ENCODE peak calls at places on chromosomes 6 and 20, in eight cellular contexts. Q, U, F, M, R, A, O and T are unnamed samples.

GRCh38 chr6:166301611-166302529 is 6.3 kb downstream of the PRR18 start:
- DNase-seq in Q (no peak), U (no peak), F (no peak), M (no peak), R (no peak), A (no peak), O (no peak), T (no peak)

GRCh38 chr20:25005220-25005619 is 12.7 kb upstream of the APMAP start:
- DNase-seq in Q (no peak), U (no peak), F (no peak), M (peak; percentile 8), R (no peak), A (peak; percentile 4), O (peak; percentile 21), T (peak; percentile 42)

GRCh38 chr6:112183271-112183671 is 71.1 kb downstream of the LAMA4 start:
- DNase-seq in Q (no peak), U (no peak), F (no peak), M (no peak), R (no peak), A (peak; percentile 70), O (no peak), T (no peak)

GRCh38 chr6:9657994-9658393 is 756.9 kb downstream of the TFAP2A start:
- DNase-seq in Q (no peak), U (no peak), F (no peak), M (no peak), R (no peak), A (peak; percentile 81), O (peak; percentile 1), T (no peak)

GRCh38 chr6:146914563-146915483 is 289.4 kb upstream of the STXBP5 start:
- DNase-seq in Q (peak; percentile 64), U (peak; percentile 80), F (no peak), M (no peak), R (peak; percentile 8), A (peak; percentile 96), O (peak; percentile 82), T (no peak)

GRCh38 chr6:48213076-48213788 is 102.2 kb upstream of the PTCHD4 start:
- DNase-seq in Q (no peak), U (no peak), F (no peak), M (no peak), R (no peak), A (no peak), O (no peak), T (no peak)

GRCh38 chr20:24001901-24002405 is 13.4 kb upstream of the GGTLC1 start:
- DNase-seq in Q (no peak), U (no peak), F (no peak), M (no peak), R (no peak), A (no peak), O (no peak), T (no peak)

GRCh38 chr6:46392294-46392693 is 99.0 kb downstream of the RCAN2 start:
- DNase-seq in Q (no peak), U (no peak), F (no peak), M (no peak), R (no peak), A (no peak), O (no peak), T (no peak)

GRCh38 chr6:136249336-136249735 is 775 bp downstream of the MTFR2 start:
- DNase-seq in Q (no peak), U (no peak), F (no peak), M (no peak), R (no peak), A (peak; percentile 56), O (no peak), T (no peak)

GRCh38 chr6:48136856-48137255 is 25.9 kb upstream of the PTCHD4 start:
- DNase-seq in Q (no peak), U (no peak), F (no peak), M (no peak), R (no peak), A (no peak), O (no peak), T (no peak)

GRCh38 chr6:101085327-101085726 is 204.2 kb upstream of the ASCC3 start:
- DNase-seq in Q (no peak), U (no peak), F (no peak), M (no peak), R (no peak), A (no peak), O (no peak), T (no peak)

GRCh38 chr6:31053873-31054272 is 43.6 kb downstream of the MUC22 start:
- DNase-seq in Q (no peak), U (no peak), F (no peak), M (no peak), R (peak; percentile 11), A (no peak), O (no peak), T (no peak)

GRCh38 chr20:1895674-1896496 is 678 bp downstream of the SIRPA start:
- DNase-seq in Q (peak; percentile 79), U (peak; percentile 51), F (no peak), M (peak; percentile 55), R (no peak), A (no peak), O (no peak), T (no peak)

GRCh38 chr6:39189915-39190544 is 39.2 kb downstream of the KCNK5 start:
- DNase-seq in Q (peak; percentile 62), U (peak; percentile 51), F (peak; percentile 63), M (no peak), R (no peak), A (peak; percentile 3), O (peak; percentile 49), T (no peak)

GRCh38 chr20:46119028-46119546 is 973 bp downstream of the CD40 start:
- DNase-seq in Q (no peak), U (no peak), F (peak; percentile 65), M (peak; percentile 53), R (no peak), A (no peak), O (no peak), T (no peak)

GRCh38 chr6:81937296-81937937 is 184.9 kb upstream of the TENT5A start:
- DNase-seq in Q (no peak), U (no peak), F (no peak), M (no peak), R (no peak), A (peak; percentile 66), O (no peak), T (no peak)

GRCh38 chr20:15205023-15205422 is 867.6 kb upstream of the FLRT3 start:
- DNase-seq in Q (no peak), U (no peak), F (no peak), M (no peak), R (no peak), A (no peak), O (no peak), T (no peak)

GRCh38 chr6:93416575-93417420 is 2.6 kb downstream of the EPHA7 start:
- DNase-seq in Q (no peak), U (no peak), F (peak; percentile 17), M (no peak), R (peak; percentile 29), A (no peak), O (peak; percentile 37), T (peak; percentile 87)

GRCh38 chr6:147986891-147987290 is 355.7 kb upstream of the SASH1 start:
- DNase-seq in Q (no peak), U (no peak), F (no peak), M (no peak), R (no peak), A (no peak), O (no peak), T (no peak)

GRCh38 chr6:109257494-109257893 is 124.8 kb downstream of the CD164 start:
- DNase-seq in Q (no peak), U (no peak), F (no peak), M (no peak), R (no peak), A (no peak), O (no peak), T (no peak)

GRCh38 chr6:76790881-76791280 is 672.4 kb downstream of the HTR1B start:
- DNase-seq in Q (no peak), U (no peak), F (no peak), M (no peak), R (no peak), A (no peak), O (no peak), T (no peak)

GRCh38 chr6:447381-448165 is 56.0 kb downstream of the IRF4 start:
- DNase-seq in Q (no peak), U (no peak), F (no peak), M (peak; percentile 35), R (no peak), A (no peak), O (no peak), T (no peak)

GRCh38 chr6:21598662-21599061 is 5.1 kb downstream of the SOX4 start:
- DNase-seq in Q (no peak), U (no peak), F (no peak), M (no peak), R (no peak), A (no peak), O (no peak), T (no peak)

DNA sequence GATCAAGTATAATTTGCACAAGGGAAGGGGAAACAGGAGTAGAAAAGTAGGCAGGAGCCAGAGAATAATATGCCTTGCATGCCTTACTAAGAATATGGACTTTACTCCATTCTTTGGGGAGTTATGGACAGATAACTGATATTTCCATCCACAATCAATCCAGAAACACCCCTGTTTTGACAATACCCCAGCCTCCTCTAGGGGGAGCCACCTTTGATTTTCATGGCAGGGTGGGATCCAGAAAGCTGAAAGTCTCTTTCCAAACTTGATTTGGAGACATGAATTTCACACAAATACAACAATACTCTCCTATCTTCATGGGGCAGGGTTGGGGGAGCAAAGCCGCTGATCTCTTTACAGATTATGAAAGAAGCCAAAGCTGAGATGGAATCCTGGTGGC is 404.1 kb downstream of the FOXA2 start:
- DNase-seq in Q (no peak), U (no peak), F (no peak), M (no peak), R (no peak), A (no peak), O (peak; percentile 8), T (no peak)
- TF ChIP-seq CTCF in Q (no peak), U (no peak), F (no peak), M (no peak), R (no peak), A (no peak), O (peak; percentile 32), T (no peak)

GRCh38 chr6:167501831-167502385 is 177.0 kb downstream of the TTLL2 start:
- DNase-seq in Q (no peak), U (no peak), F (no peak), M (no peak), R (no peak), A (no peak), O (peak; percentile 55), T (no peak)
- TF ChIP-seq CTCF in Q (no peak), U (no peak), F (peak; percentile 17), M (peak; percentile 83), R (no peak), A (no peak), O (peak; percentile 16), T (peak; percentile 31)

DNA sequence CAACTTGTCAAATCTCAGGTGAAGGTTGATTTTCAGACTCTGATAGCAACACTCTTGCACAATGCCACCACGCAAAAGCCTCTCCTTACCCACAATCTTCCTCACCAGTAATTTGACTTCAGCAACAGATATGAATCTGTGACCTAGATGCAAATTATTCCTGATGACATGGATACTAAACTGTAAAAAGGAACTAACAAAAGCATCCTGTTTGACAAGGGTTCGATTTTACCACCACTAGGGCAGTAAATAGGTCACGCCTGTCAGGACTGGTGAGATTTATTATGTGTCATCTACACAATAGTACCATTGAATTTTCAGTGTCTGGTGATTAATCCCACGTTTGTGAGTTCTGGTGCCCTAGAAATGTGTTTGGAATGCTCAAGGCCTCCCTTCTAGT is 134.5 kb upstream of the COL21A1 start:
- DNase-seq in Q (no peak), U (no peak), F (no peak), M (no peak), R (no peak), A (peak; percentile 23), O (no peak), T (no peak)
- TF ChIP-seq CTCF in Q (no peak), U (peak; percentile 17), F (no peak), M (no peak), R (no peak), A (no peak), O (no peak), T (no peak)

GRCh38 chr6:79377830-79378460 is 143.5 kb upstream of the HMGN3 start:
- DNase-seq in Q (no peak), U (peak; percentile 18), F (no peak), M (no peak), R (no peak), A (no peak), O (peak; percentile 9), T (no peak)
- TF ChIP-seq CTCF in Q (no peak), U (no peak), F (no peak), M (no peak), R (no peak), A (no peak), O (no peak), T (no peak)